ENCODE peak calls at places on chromosomes 12 and 14, in ten cellular contexts. C is nephron progenitor cell; A is NCI-H1092; E is RWPE1; R is naive thymus-derived CD4-positive, alpha-beta T cell; O is NCI-H345; S is progenitor cell of endocrine pancreas; Q is WERI-Rb-1; I is activated CD4-positive, alpha-beta T cell treated with anti-CD3 and anti-CD28 coated beads, Interleukin-2, amount 50 U/mL, for 1 hour; F is lung. N is an unnamed sample.

GRCh38 chr14:51824191-51824590 is 36.2 kb upstream of the GNG2 start:
- DNase-seq in C (no peak), A (no peak), E (no peak), R (no peak), O (no peak), S (no peak), Q (no peak), I (no peak), F (no peak), N (no peak)

GRCh38 chr14:100524233-100524932 is 62.8 kb downstream of the BEGAIN start:
- DNase-seq in C (peak), A (no peak), E (no peak), R (no peak), O (no peak), S (no peak), Q (peak), I (no peak), F (no peak), N (no peak)

GRCh38 chr12:46674126-46674525 is 151.7 kb downstream of the SLC38A4 start:
- DNase-seq in C (no peak), A (no peak), E (no peak), R (no peak), O (no peak), S (no peak), Q (no peak), I (no peak), F (no peak), N (no peak)

GRCh38 chr12:131830335-131831020 is 2.3 kb downstream of the MMP17 start:
- DNase-seq in C (peak), A (peak), E (peak), R (no peak), O (peak), S (peak), Q (peak), I (no peak), F (peak), N (peak)

GRCh38 chr14:94062344-94062904 is 18.6 kb downstream of the DDX24 start:
- DNase-seq in C (no peak), A (no peak), E (peak), R (no peak), O (no peak), S (no peak), Q (no peak), I (no peak), F (no peak), N (no peak)

GRCh38 chr12:559208-559905 is 99.6 kb downstream of the B4GALNT3 start:
- DNase-seq in C (no peak), A (no peak), E (no peak), R (no peak), O (no peak), S (no peak), Q (no peak), I (no peak), F (no peak), N (no peak)

GRCh38 chr12:13941258-13942249 is 39.8 kb downstream of the GRIN2B start:
- DNase-seq in C (peak), A (peak), E (peak), R (no peak), O (peak), S (peak), Q (peak), I (no peak), F (peak), N (peak)

GRCh38 chr12:43336962-43337555 is 214.9 kb downstream of the ADAMTS20 start:
- DNase-seq in C (no peak), A (no peak), E (peak), R (no peak), O (no peak), S (no peak), Q (no peak), I (no peak), F (no peak), N (no peak)

GRCh38 chr12:4908694-4909396 is 860 bp upstream of the KCNA1 start:
- DNase-seq in C (peak), A (peak), E (no peak), R (no peak), O (peak), S (peak), Q (peak), I (no peak), F (no peak), N (no peak)

GRCh38 chr12:101697197-101697929 is at the start of gene CHPT1:
- DNase-seq in C (peak), A (peak), E (peak), R (peak), O (peak), S (peak), Q (peak), I (peak), F (peak), N (peak)

GRCh38 chr12:116314477-116314876 is 37.0 kb upstream of the MED13L start:
- DNase-seq in C (no peak), A (no peak), E (no peak), R (no peak), O (no peak), S (no peak), Q (no peak), I (no peak), F (no peak), N (no peak)